ENCODE peak calls at places on chromosomes 2 and 18, in five cellular contexts. J is right lobe of liver; I is lower lobe of right lung; L is CD8-positive, alpha-beta memory T cell; O is Peyer's patch. F is an unnamed sample.

GRCh38 chr2:188032786-188033185 is 258.9 kb upstream of the GULP1 start:
- DNase-seq in O (no peak), I (no peak), L (no peak), J (no peak), F (no peak)

GRCh38 chr2:221792971-221793670 is 221.0 kb upstream of the EPHA4 start:
- DNase-seq in L (no peak), J (no peak), O (no peak), I (no peak), F (no peak)

GRCh38 chr18:27363918-27364317 is 178.8 kb upstream of the CHST9 start:
- DNase-seq in L (no peak), J (no peak), O (no peak), I (no peak), F (no peak)

GRCh38 chr2:33275689-33276444 is 200.6 kb upstream of the RASGRP3 start:
- DNase-seq in L (peak; percentile 68), I (no peak), O (no peak), J (no peak), F (no peak)

GRCh38 chr2:48508461-48509124 is 21.4 kb upstream of the STON1 start:
- DNase-seq in O (no peak), I (no peak), L (no peak), J (no peak), F (no peak)

GRCh38 chr18:49751427-49752094 is 61.8 kb downstream of the ACAA2 start:
- DNase-seq in I (no peak), L (peak; percentile 65), O (peak; percentile 24), J (no peak), F (no peak)

GRCh38 chr2:118003396-118003824 is 10.5 kb downstream of the CCDC93 start:
- DNase-seq in O (no peak), L (peak; percentile 59), I (no peak), J (no peak), F (peak; percentile 41)

GRCh38 chr2:200383380-200384110 is 77.1 kb downstream of the SPATS2L start:
- DNase-seq in J (no peak), L (no peak), O (no peak), I (no peak), F (no peak)

GRCh38 chr18:2089416-2089815 is 481.9 kb downstream of the METTL4 start:
- DNase-seq in O (no peak), I (no peak), J (no peak), L (no peak), F (no peak)

DNA sequence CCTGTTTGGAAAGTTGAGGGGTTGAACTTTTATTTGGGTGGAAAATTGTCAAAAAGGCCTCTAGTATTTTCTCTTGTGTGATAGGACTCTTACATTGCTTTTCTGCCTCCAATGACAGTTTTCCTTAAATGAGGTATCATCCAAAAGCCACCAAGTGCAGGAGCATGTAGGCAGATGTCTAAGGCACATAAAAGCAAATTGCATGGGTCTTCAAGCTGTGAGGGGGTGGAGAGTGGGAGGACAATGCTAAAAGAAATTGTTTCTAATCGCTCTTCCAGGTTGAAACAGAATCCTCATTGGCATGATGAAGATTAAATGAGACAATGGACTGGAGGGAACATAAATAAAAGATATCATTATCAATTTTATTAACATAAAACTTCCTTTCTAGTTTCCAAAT is 6.8 kb downstream of the TACR1 start:
- DNase-seq in L (no peak), J (no peak), I (no peak), O (no peak), F (no peak)
- H3K27me3 ChIP-seq in L (peaks cover under 1% of the 10 kb centered on the region), J (peaks cover 5% of the 10 kb centered on the region), I (no peaks in the 10 kb centered on the region), O (no peaks in the 10 kb centered on the region), F (no peaks in the 10 kb centered on the region)

GRCh38 chr2:30505500-30506180 is 58.6 kb downstream of the LCLAT1 start:
- DNase-seq in L (no peak), O (no peak), I (no peak), J (no peak), F (no peak)

GRCh38 chr2:30502310-30502709 is 55.3 kb downstream of the LCLAT1 start:
- DNase-seq in L (no peak), O (no peak), I (no peak), J (no peak), F (no peak)

GRCh38 chr2:30503692-30504076 is 56.6 kb downstream of the LCLAT1 start:
- DNase-seq in L (no peak), I (no peak), O (no peak), J (no peak), F (no peak)

GRCh38 chr2:30500699-30501098 is 53.7 kb downstream of the LCLAT1 start:
- DNase-seq in L (no peak), I (no peak), J (no peak), O (no peak), F (no peak)

GRCh38 chr2:30503007-30503691 is 56.1 kb downstream of the LCLAT1 start:
- DNase-seq in J (no peak), L (no peak), I (no peak), O (no peak), F (no peak)
- H3K9me3 ChIP-seq in J (no peaks in the 10 kb centered on the region), L (peaks cover 7% of the 10 kb centered on the region), I (peaks cover 8% of the 10 kb centered on the region), O (no peaks in the 10 kb centered on the region), F (peaks cover 14% of the 10 kb centered on the region)

GRCh38 chr2:144517825-144518699 is 1.9 kb downstream of the ZEB2 start:
- DNase-seq in I (no peak), O (no peak), L (no peak), J (no peak), F (peak; percentile 83)

GRCh38 chr2:144519597-144519933 is 354 bp downstream of the ZEB2 start:
- DNase-seq in J (no peak), L (no peak), O (no peak), I (no peak), F (no peak)

GRCh38 chr2:144516981-144517824 is 2.7 kb downstream of the ZEB2 start:
- DNase-seq in L (peak; percentile 84), I (peak; percentile 69), O (peak; percentile 63), J (peak; percentile 63), F (peak; percentile 84)

GRCh38 chr2:144519934-144520717 is at the start of gene ZEB2:
- DNase-seq in J (peak; percentile 30), O (no peak), L (peak; percentile 72), I (peak; percentile 57), F (peak; percentile 67)

DNA sequence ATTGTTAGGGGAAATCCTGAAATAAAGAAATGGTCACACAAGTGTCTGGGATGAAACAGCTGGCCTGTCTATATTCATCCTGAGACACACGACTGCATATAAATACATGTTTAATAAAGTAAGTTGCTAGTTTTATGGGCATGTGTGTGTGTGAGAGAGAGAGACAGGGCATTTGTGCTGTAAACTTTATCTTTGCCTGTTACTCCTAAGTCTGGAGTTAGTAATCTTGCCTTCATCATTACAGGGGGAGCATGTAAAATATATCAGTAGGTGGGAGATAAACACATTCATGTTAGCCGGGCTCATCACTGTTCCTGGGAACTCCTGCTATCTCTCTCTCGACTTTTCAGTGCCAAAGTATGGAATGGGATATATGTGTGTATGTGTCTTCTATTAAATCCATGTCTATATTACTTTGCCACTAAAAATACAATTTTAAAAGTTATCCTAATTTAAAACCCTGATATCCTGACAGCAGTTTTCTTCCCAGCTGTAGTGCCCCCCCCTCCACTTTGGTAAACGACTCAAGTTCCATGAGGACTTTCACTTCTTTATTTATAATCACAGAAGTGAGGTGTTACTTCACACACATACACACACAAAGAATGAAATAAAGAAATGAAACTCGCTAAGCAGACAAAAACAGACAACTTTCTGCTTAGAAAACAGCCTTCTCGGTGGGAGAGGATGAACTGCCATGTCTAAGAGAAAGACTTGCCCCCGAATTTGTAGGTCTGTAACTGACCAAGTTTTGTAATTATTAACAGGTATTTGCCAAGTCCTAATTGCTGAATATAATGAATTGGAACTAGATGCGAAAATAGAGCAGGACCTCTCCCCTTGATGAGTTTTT is 949 bp downstream of the ZEB2 start:
- DNase-seq in L (no peak), J (no peak), I (no peak), O (no peak), F (no peak)
- H3K27me3 ChIP-seq in L (peaks cover 43% of the 10 kb centered on the region), J (peaks cover 4% of the 10 kb centered on the region), I (peaks cover 27% of the 10 kb centered on the region), O (no peaks in the 10 kb centered on the region), F (no peaks in the 10 kb centered on the region)

GRCh38 chr18:78737006-78737915 is 242.4 kb upstream of the SALL3 start:
- DNase-seq in J (no peak), O (no peak), L (no peak), I (no peak), F (no peak)

GRCh38 chr18:78739843-78740677 is 239.6 kb upstream of the SALL3 start:
- DNase-seq in I (no peak), L (no peak), O (peak; percentile 23), J (no peak), F (no peak)

GRCh38 chr18:78736015-78736690 is 243.5 kb upstream of the SALL3 start:
- DNase-seq in J (no peak), I (no peak), L (no peak), O (no peak), F (no peak)

GRCh38 chr18:78739115-78739514 is 240.5 kb upstream of the SALL3 start:
- DNase-seq in J (no peak), O (peak; percentile 25), L (no peak), I (no peak), F (no peak)

GRCh38 chr18:78738076-78738690 is 241.4 kb upstream of the SALL3 start:
- DNase-seq in I (no peak), O (no peak), L (no peak), J (no peak), F (no peak)
- H3K9me3 ChIP-seq in I (no peaks in the 10 kb centered on the region), O (no peaks in the 10 kb centered on the region), L (no peaks in the 10 kb centered on the region), J (no peaks in the 10 kb centered on the region), F (no peaks in the 10 kb centered on the region)

F was measured in SJCRH30.